ENCODE peak calls at places on chromosomes 7 and 10, in six cellular contexts. I, T, P, D, K and W are unnamed samples.

GRCh38 chr10:47291682-47292081 is 8.3 kb upstream of the GDF10 start:
- DNase-seq in I (no peak), T (no peak), P (no peak), K (no peak), D (no peak), W (no peak)

GRCh38 chr7:66281678-66282593 is 76.8 kb downstream of the TPST1 start:
- DNase-seq in P (no peak), D (no peak), T (peak), K (no peak), I (peak), W (no peak)

GRCh38 chr7:143882020-143882610 is 19.9 kb downstream of the TCAF1 start:
- DNase-seq in T (peak), D (no peak), I (peak), P (peak), K (peak), W (peak)

GRCh38 chr10:130017010-130017630 is 53.0 kb upstream of the EBF3 start:
- DNase-seq in T (no peak), I (no peak), P (no peak), K (no peak), D (no peak), W (peak)

GRCh38 chr7:138000081-138000701 is 1.7 kb downstream of the CREB3L2 start:
- DNase-seq in I (peak), D (peak), T (peak), K (peak), P (no peak), W (peak)

GRCh38 chr7:116809636-116810266 is 52.6 kb upstream of the CAPZA2 start:
- DNase-seq in I (peak), D (no peak), P (no peak), K (peak), T (peak), W (no peak)

GRCh38 chr10:126902157-126902556 is 3.1 kb upstream of the DOCK1 start:
- DNase-seq in D (peak), K (no peak), T (peak), I (peak), P (no peak), W (no peak)

GRCh38 chr10:110410329-110411046 is 87.2 kb upstream of the DUSP5 start:
- DNase-seq in P (no peak), D (peak), T (peak), K (no peak), I (peak), W (no peak)

GRCh38 chr7:127983804-127984332 is 47.4 kb downstream of the LRRC4 start:
- DNase-seq in I (peak), K (no peak), D (peak), P (no peak), T (peak), W (no peak)

GRCh38 chr10:111600772-111601171 is 523.9 kb downstream of the ADRA2A start:
- DNase-seq in I (no peak), D (no peak), P (no peak), T (no peak), K (no peak), W (peak)

GRCh38 chr7:33601081-33601480 is 304.3 kb upstream of the BMPER start:
- DNase-seq in K (no peak), P (no peak), I (no peak), D (no peak), T (no peak), W (no peak)

GRCh38 chr10:43160067-43160918 is 22.0 kb downstream of the CSGALNACT2 start:
- DNase-seq in D (no peak), P (no peak), T (peak), K (no peak), I (peak), W (no peak)

GRCh38 chr10:132466520-132467463 is 69.8 kb downstream of the PWWP2B start:
- DNase-seq in I (no peak), D (no peak), P (no peak), T (no peak), K (no peak), W (no peak)

GRCh38 chr7:75772081-75773077 is at the start of gene CCL26:
- DNase-seq in D (peak), I (peak), T (peak), K (no peak), P (no peak), W (no peak)

GRCh38 chr10:30182191-30183075 is 123.0 kb upstream of the JCAD start:
- DNase-seq in D (peak), T (peak), K (no peak), P (no peak), I (peak), W (no peak)

GRCh38 chr7:30888783-30889182 is 22.9 kb upstream of the AQP1 start:
- DNase-seq in P (no peak), K (no peak), T (peak), I (peak), D (peak), W (no peak)

GRCh38 chr7:130189281-130189782 is 15.9 kb downstream of the TMEM209 start:
- DNase-seq in K (no peak), P (no peak), D (peak), I (peak), T (peak), W (no peak)

GRCh38 chr7:158395780-158396214 is 191.8 kb downstream of the PTPRN2 start:
- DNase-seq in D (no peak), T (no peak), P (peak), K (no peak), I (no peak), W (peak)

GRCh38 chr10:124064676-124065075 is 28.7 kb downstream of the CHST15 start:
- DNase-seq in T (no peak), K (no peak), P (no peak), D (no peak), I (no peak), W (no peak)

GRCh38 chr7:123494193-123494796 is 40.1 kb downstream of the IQUB start:
- DNase-seq in P (no peak), K (no peak), T (peak), I (peak), D (peak), W (no peak)

GRCh38 chr7:123823898-123824753 is 20.8 kb upstream of the HYAL4 start:
- DNase-seq in P (no peak), K (no peak), T (no peak), I (no peak), D (no peak), W (no peak)

GRCh38 chr7:102841290-102841689 is 71.5 kb upstream of the LRRC17 start:
- DNase-seq in T (no peak), K (no peak), D (no peak), P (no peak), I (no peak), W (no peak)

GRCh38 chr10:112475565-112476233 is 28.7 kb downstream of the VTI1A start:
- DNase-seq in P (no peak), K (no peak), I (peak), T (peak), D (no peak), W (no peak)

GRCh38 chr7:90313908-90314307 is 7.2 kb downstream of the FAM237B start:
- DNase-seq in P (no peak), K (no peak), I (no peak), T (no peak), D (no peak), W (no peak)

GRCh38 chr7:31882187-31882586 is 188.0 kb downstream of the PDE1C start:
- DNase-seq in D (no peak), P (no peak), I (no peak), T (no peak), K (no peak), W (peak)

GRCh38 chr10:132572545-132572937 is 35.0 kb downstream of the INPP5A start:
- DNase-seq in P (no peak), D (no peak), I (peak), T (peak), K (no peak), W (no peak)

GRCh38 chr7:154862153-154862791 is 140.7 kb downstream of the PAXIP1 start:
- DNase-seq in I (no peak), D (no peak), P (no peak), T (no peak), K (no peak), W (no peak)

GRCh38 chr10:98431016-98431415 is 15.7 kb downstream of the HPS1 start:
- DNase-seq in T (no peak), P (no peak), D (peak), I (no peak), K (no peak), W (no peak)

GRCh38 chr7:93115796-93116195 is 2.0 kb downstream of the SAMD9 start:
- DNase-seq in P (no peak), T (peak), I (no peak), K (no peak), D (no peak), W (no peak)

GRCh38 chr7:79741684-79742083 is 288.2 kb upstream of the MAGI2 start:
- DNase-seq in T (no peak), K (no peak), I (no peak), D (no peak), P (no peak), W (no peak)

GRCh38 chr10:55822096-55822495 is 539.0 kb downstream of the ZWINT start:
- DNase-seq in I (no peak), K (no peak), P (no peak), T (no peak), D (no peak), W (peak)

DNA sequence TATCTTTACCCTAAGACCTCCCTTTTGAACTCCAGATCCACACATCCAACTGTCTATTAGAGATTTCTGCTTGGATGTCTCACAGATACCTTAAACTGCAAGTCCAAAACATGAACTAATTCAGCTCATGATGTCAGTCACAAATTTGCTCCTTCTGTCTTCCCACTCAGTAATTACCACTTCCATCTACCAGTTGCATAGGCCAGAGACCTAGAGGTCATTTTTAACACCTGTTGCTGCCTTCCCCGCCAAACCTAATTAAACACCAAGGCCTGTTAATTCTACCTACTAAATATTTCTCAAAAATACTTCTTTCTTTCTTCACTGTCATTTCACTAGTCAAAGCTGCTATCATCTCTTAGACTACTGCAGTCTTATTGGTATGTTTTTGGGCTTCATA is 8.2 kb downstream of the SLK start:
- DNase-seq in D (no peak), I (no peak), P (no peak), T (no peak), K (no peak), W (no peak)
- H3K23ac ChIP-seq in D (no peak), I (no peak), P (no peak), T (no peak), K (no peak), W (no peak)

DNA sequence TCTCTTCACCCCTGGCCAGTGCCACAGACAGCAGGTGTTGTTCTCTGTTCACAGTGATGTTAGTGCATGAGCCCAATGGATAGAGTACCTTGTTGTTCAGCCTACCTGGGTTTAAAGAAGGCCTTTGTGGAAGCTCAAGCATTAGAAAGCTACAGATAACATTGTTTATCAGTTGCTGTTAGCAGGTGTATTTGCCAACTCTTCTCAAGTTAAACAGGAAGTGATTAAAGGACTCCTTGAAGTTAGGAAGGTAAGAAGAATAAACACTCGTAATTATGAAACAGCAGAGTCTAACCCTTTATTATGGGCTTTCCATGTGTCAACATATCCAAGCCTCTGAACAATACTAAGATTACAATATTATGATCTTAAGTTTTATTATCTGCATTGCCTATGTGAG is 25.9 kb downstream of the RGR start:
- DNase-seq in D (no peak), K (no peak), P (no peak), T (no peak), I (no peak), W (no peak)
- H3K14ac ChIP-seq in D (no peak), K (no peak), P (no peak), T (no peak), I (no peak), W (no peak)

DNA sequence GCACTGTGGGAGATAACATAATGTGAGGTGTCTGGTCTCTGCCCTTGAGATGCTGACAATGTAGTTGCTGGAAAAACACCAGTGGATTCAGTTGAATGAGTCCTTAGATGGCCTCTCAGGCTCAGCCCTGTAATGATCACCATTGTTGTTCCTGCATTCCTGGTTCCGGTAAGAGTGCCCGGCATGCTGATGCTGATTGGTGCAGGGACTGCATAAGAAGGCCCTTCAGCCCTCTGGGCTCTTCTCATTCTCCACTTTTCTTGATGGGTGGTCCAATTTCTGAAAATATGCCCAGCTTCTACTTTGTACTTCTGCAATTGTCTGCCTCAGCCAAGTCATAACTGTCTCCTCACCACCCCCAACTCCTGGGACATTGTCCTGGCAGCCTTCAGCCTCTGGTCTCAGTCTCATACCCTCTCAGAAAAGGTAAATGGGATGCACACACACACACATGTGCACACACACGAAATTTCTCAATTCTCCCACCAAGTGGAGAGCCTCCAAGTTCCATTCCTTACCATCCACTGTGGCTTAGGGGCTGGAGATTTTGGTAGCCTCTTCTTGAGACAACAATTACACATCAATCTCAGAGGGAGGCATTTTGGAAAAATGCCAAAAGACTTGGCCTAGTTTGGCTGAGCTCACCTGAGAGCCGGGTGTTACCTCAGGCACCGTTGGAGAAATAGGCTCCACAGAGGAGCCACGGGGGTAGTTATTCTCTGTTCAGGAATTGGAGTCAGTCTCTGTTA is 314.9 kb downstream of the RPS24 start:
- DNase-seq in D (no peak), T (no peak), P (peak), I (no peak), K (no peak), W (peak)
- H3K23ac ChIP-seq in D (no peak), T (no peak), P (no peak), I (no peak), K (no peak), W (no peak)

GRCh38 chr10:11763501-11763861 is 21.3 kb downstream of the ECHDC3 start:
- DNase-seq in I (no peak), T (no peak), D (no peak), K (no peak), P (no peak), W (no peak)
- H3K14ac ChIP-seq in I (no peak), T (no peak), D (no peak), K (no peak), P (no peak), W (no peak)